ENCODE peak calls at places on chromosomes 2 and 18, in ten cellular contexts. I, L, F, T, N, S, B, Z, D and V are unnamed samples.

GRCh38 chr18:29250843-29251242 is 1073.9 kb upstream of the CDH2 start:
- DNase-seq in B (no peak), D (no peak), L (no peak), T (no peak), S (no peak), F (no peak), I (no peak), Z (no peak), N (no peak), V (no peak)

GRCh38 chr2:160415991-160416390 is 77.6 kb downstream of the RBMS1 start:
- DNase-seq in F (no peak), B (no peak), L (no peak), I (no peak), T (no peak), S (no peak), D (no peak), Z (no peak), N (no peak), V (no peak)

GRCh38 chr2:225354281-225354774 is 45.2 kb upstream of the NYAP2 start:
- DNase-seq in F (no peak), T (no peak), I (no peak), L (peak; percentile 4), D (no peak), B (no peak), Z (peak; percentile 86), N (no peak), S (no peak), V (no peak)

GRCh38 chr2:102790086-102790453 is 28.2 kb downstream of the TMEM182 start:
- DNase-seq in I (no peak), T (no peak), Z (no peak), B (no peak), D (no peak), S (no peak), L (no peak), F (no peak), N (no peak), V (no peak)

GRCh38 chr18:363327-364115 is 95.7 kb upstream of the THOC1 start:
- DNase-seq in B (no peak), L (no peak), N (no peak), T (peak; percentile 38), I (no peak), S (no peak), Z (no peak), D (no peak), F (no peak), V (no peak)

GRCh38 chr2:157592983-157593382 is 35.7 kb downstream of the ACVR1C start:
- DNase-seq in F (peak; percentile 23), T (no peak), S (no peak), Z (no peak), N (no peak), I (no peak), B (no peak), L (no peak), D (no peak), V (no peak)

GRCh38 chr2:175330195-175330594 is 148.7 kb upstream of the ATP5MC3 start:
- DNase-seq in L (no peak), Z (no peak), B (no peak), N (no peak), S (no peak), I (no peak), F (no peak), D (no peak), T (no peak), V (no peak)

GRCh38 chr18:68721681-68722583 is 7.0 kb upstream of the TMX3 start:
- DNase-seq in B (no peak), Z (no peak), D (no peak), L (no peak), S (no peak), F (peak; percentile 68), N (no peak), I (no peak), T (no peak), V (no peak)

GRCh38 chr18:48616484-48617255 is 77.8 kb downstream of the CTIF start:
- DNase-seq in D (no peak), S (no peak), T (no peak), B (no peak), Z (peak; percentile 47), F (no peak), N (no peak), I (no peak), L (no peak), V (no peak)

GRCh38 chr2:73089270-73090030 is 17.9 kb upstream of the SFXN5 start:
- DNase-seq in S (no peak), N (no peak), B (peak; percentile 36), Z (no peak), T (peak; percentile 83), I (peak; percentile 92), F (no peak), L (peak; percentile 27), D (peak; percentile 74), V (peak; percentile 95)

GRCh38 chr2:34069604-34070003 is 470.5 kb upstream of the FAM98A start:
- DNase-seq in D (no peak), F (no peak), S (no peak), L (no peak), T (no peak), N (no peak), Z (no peak), I (no peak), B (no peak), V (no peak)

GRCh38 chr2:188414412-188414811 is 122.7 kb downstream of the GULP1 start:
- DNase-seq in N (no peak), B (no peak), I (no peak), F (no peak), Z (no peak), T (no peak), D (no peak), L (no peak), S (no peak), V (no peak)

GRCh38 chr2:169173876-169174275 is 104.5 kb downstream of the DHRS9 start:
- DNase-seq in N (no peak), Z (no peak), S (no peak), T (no peak), D (no peak), I (no peak), B (no peak), F (no peak), L (no peak), V (no peak)

GRCh38 chr2:219252570-219252899 is 508 bp upstream of the TUBA4B start:
- DNase-seq in Z (no peak), B (no peak), I (no peak), N (no peak), F (no peak), D (no peak), L (no peak), S (no peak), T (no peak), V (no peak)

GRCh38 chr2:219252084-219252483 is 959 bp upstream of the TUBA4B start:
- DNase-seq in F (peak; percentile 33), N (no peak), B (peak; percentile 40), L (no peak), Z (no peak), D (no peak), S (no peak), I (no peak), T (no peak), V (no peak)

GRCh38 chr2:219253753-219254589 is at the start of gene TUBA4A:
- DNase-seq in B (peak; percentile 94), N (peak; percentile 89), D (peak; percentile 73), F (peak; percentile 92), T (peak; percentile 65), I (no peak), Z (peak; percentile 63), S (peak; percentile 98), L (peak; percentile 49), V (no peak)

GRCh38 chr2:219252900-219253752 is at the start of gene TUBA4B:
- DNase-seq in F (peak; percentile 78), T (peak; percentile 67), I (no peak), N (no peak), D (peak; percentile 33), S (peak; percentile 93), B (peak; percentile 50), Z (no peak), L (no peak), V (no peak)

GRCh38 chr2:219254590-219255219 is 987 bp upstream of the TUBA4A start:
- DNase-seq in I (no peak), F (peak; percentile 69), D (no peak), Z (no peak), B (no peak), T (no peak), N (no peak), S (no peak), L (no peak), V (no peak)
- H3K4me3 ChIP-seq in I (peak overlapping the region; percentile 19), F (peak overlapping the region; percentile 94), D (peak overlapping the region; percentile 56), Z (peak overlapping the region; percentile 33), B (peak overlapping the region; percentile 73), T (peak overlapping the region; percentile 87), N (peak overlapping the region; percentile 87), S (peak overlapping the region; percentile 80), L (peak overlapping the region; percentile 84), V (peak overlapping the region; percentile 76)

GRCh38 chr2:37389984-37390765 is 45.7 kb downstream of the QPCT start:
- DNase-seq in T (peak; percentile 91), F (peak; percentile 85), B (no peak), D (peak; percentile 33), Z (no peak), I (peak; percentile 80), S (no peak), N (peak; percentile 50), L (peak; percentile 28), V (no peak)
- H3K27ac ChIP-seq in T (peak overlapping the region; percentile 63), F (peak overlapping the region; percentile 63), B (peak overlapping the region; percentile 50), D (peak overlapping the region; percentile 50), Z (no peak overlapping the region), I (peak overlapping the region; percentile 39), S (peak overlapping the region; percentile 52), N (peak overlapping the region; percentile 60), L (no peak overlapping the region), V (no peak overlapping the region)

DNA sequence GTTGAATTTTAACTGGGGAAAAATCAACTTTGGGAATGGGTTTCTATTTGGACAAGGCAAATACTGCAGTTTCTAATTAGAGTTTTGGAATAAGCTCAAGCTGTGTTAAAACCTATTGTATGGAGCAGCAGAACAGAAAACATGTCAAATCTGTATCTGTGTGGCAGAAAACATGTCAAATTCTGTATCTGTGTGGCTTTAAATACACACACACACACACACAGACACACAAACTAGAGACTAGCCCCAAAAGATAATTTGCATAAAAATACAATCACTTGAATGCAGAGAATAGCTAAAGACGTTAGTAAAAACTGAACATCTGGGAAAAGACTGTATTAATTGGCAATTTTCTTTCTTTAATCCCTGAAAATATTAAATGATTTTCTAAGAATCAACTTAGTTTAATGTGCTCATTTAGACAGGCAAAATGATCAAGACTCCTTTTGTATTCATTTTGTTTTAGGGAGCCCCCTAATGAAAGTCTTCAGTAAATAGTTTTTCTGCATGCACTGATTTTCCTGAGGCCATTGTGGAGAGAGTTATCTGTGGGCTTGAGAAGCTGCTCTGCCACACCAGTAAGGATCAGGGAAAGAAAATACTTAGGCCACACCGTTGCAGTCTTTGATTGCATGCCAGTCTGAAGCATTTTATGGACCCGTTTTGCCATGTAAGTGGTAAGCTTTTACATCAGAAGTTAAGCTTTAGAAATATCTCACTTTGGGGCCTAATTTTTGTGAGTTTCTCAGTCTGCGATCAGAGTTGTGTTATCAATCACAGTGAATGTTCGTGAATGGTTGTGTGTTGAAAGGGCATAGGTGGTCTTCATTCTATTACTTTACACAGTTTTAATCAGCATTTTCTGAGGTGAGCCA is 2.2 kb downstream of the SPATS2L start:
- DNase-seq in L (no peak), N (no peak), Z (peak; percentile 21), I (no peak), F (no peak), T (no peak), S (no peak), D (no peak), B (no peak), V (no peak)
- H3K4me1 ChIP-seq in L (peaks cover 25% of the 10 kb centered on the region), N (no peaks in the 10 kb centered on the region), Z (peaks cover 6% of the 10 kb centered on the region), I (peaks cover 50% of the 10 kb centered on the region), F (peaks cover 16% of the 10 kb centered on the region), T (peaks cover 54% of the 10 kb centered on the region), S (peaks cover 16% of the 10 kb centered on the region), D (no peaks in the 10 kb centered on the region), B (peaks cover 4% of the 10 kb centered on the region), V (peaks cover 18% of the 10 kb centered on the region)

GRCh38 chr2:62407401-62407800 is 98.6 kb downstream of the TMEM17 start:
- DNase-seq in F (no peak), N (no peak), Z (no peak), T (no peak), D (no peak), S (no peak), L (no peak), B (no peak), I (no peak), V (no peak)
- H3K4me3 ChIP-seq in F (no peak overlapping the region), N (no peak overlapping the region), Z (no peak overlapping the region), T (no peak overlapping the region), D (no peak overlapping the region), S (no peak overlapping the region), L (no peak overlapping the region), B (no peak overlapping the region), I (no peak overlapping the region), V (no peak overlapping the region)